ENCODE peak calls at places on chromosome 9, in seven cellular contexts. G is cardiac muscle cell, S is upper lobe of right lung, C is tibial nerve, W is right atrium auricular region, A is HCT116, O is prostate gland. H is an unnamed sample.

GRCh38 chr9:97938081-97938644 is at the start of gene HEMGN:
- DNase-seq in G (no peak), S (no peak), C (no peak), W (no peak), A (no peak), O (no peak), H (no peak)

GRCh38 chr9:130715270-130716077 is 21.9 kb downstream of the EXOSC2 start:
- DNase-seq in G (peak; percentile 21), S (no peak), C (no peak), W (no peak), A (no peak), O (no peak), H (peak; percentile 63)

GRCh38 chr9:115411516-115411915 is 293.6 kb upstream of the TNC start:
- DNase-seq in G (no peak), S (no peak), C (no peak), W (no peak), A (no peak), O (no peak), H (no peak)

GRCh38 chr9:306907-307306 is 92.2 kb downstream of the DOCK8 start:
- DNase-seq in G (no peak), S (no peak), C (peak; percentile 13), W (no peak), A (no peak), O (no peak), H (no peak)

GRCh38 chr9:137632432-137633161 is 13.8 kb downstream of the EHMT1 start:
- DNase-seq in G (no peak), S (no peak), C (no peak), W (no peak), A (no peak), O (no peak), H (no peak)

GRCh38 chr9:137299938-137300337 is 2.1 kb downstream of the NRARP start:
- DNase-seq in G (peak; percentile 53), S (no peak), C (no peak), W (no peak), A (no peak), O (no peak), H (no peak)

GRCh38 chr9:113164536-113165300 is 13.9 kb downstream of the SLC31A2 start:
- DNase-seq in G (no peak), S (no peak), C (peak; percentile 30), W (no peak), A (no peak), O (no peak), H (no peak)

GRCh38 chr9:87307810-87308209 is 189.9 kb upstream of the DAPK1 start:
- DNase-seq in G (no peak), S (no peak), C (no peak), W (no peak), A (no peak), O (no peak), H (no peak)

GRCh38 chr9:84241817-84242356 is 98.7 kb downstream of the SLC28A3 start:
- DNase-seq in G (no peak), S (no peak), C (no peak), W (no peak), A (no peak), O (no peak), H (no peak)

GRCh38 chr9:106864533-106865143 is 1.7 kb downstream of the ZNF462 start:
- DNase-seq in G (no peak), S (no peak), C (peak; percentile 19), W (no peak), A (no peak), O (no peak), H (peak; percentile 68)

GRCh38 chr9:25724424-25724823 is 46.2 kb upstream of the TUSC1 start:
- DNase-seq in G (no peak), S (no peak), C (no peak), W (no peak), A (no peak), O (no peak), H (peak; percentile 53)

GRCh38 chr9:127144670-127145458 is 22.4 kb upstream of the ANGPTL2 start:
- DNase-seq in G (peak; percentile 59), S (peak; percentile 42), C (no peak), W (peak; percentile 84), A (no peak), O (no peak), H (no peak)

GRCh38 chr9:127143920-127144465 is 21.6 kb upstream of the ANGPTL2 start:
- DNase-seq in G (no peak), S (no peak), C (no peak), W (no peak), A (no peak), O (no peak), H (no peak)

GRCh38 chr9:127149463-127150390 is 27.3 kb upstream of the ANGPTL2 start:
- DNase-seq in G (no peak), S (peak; percentile 43), C (no peak), W (no peak), A (no peak), O (no peak), H (no peak)

GRCh38 chr9:127149010-127149409 is 26.6 kb upstream of the ANGPTL2 start:
- DNase-seq in G (no peak), S (peak; percentile 38), C (no peak), W (no peak), A (no peak), O (no peak), H (no peak)

DNA sequence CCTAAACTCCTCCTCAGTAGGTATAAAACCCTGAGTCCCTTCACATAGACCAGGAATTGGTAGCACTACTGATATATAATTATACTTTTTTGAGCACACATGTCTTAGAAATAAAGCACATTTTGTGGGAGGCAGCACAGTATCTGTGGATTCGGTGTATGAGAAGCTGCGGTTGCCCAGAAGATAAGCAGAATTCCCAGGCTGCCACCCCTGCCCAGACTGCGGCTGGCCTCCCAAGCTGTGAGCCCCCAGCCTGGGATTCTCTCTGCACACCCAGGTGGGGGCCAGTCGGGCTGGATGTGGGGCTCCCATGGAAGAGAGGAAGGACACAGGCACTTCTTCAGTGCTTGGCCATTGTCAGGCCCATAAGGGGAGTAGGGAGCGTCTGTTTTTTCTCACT is 25.6 kb upstream of the ANGPTL2 start:
- DNase-seq in G (no peak), S (no peak), C (no peak), W (no peak), A (no peak), O (no peak), H (no peak)
- H3K27ac ChIP-seq in G (no peak overlapping the region), S (no peak overlapping the region), C (no peak overlapping the region), W (no peak overlapping the region), A (no peak overlapping the region), O (no peak overlapping the region), H (no peak overlapping the region)

GRCh38 chr9:133686642-133687575 is 50.7 kb downstream of the DBH start:
- DNase-seq in G (no peak), S (peak; percentile 78), C (no peak), W (no peak), A (no peak), O (no peak), H (no peak)
- H3K4me1 ChIP-seq in G (peaks cover 17% of the 10 kb centered on the region), S (peaks cover 21% of the 10 kb centered on the region), C (no peaks in the 10 kb centered on the region), W (peaks cover 24% of the 10 kb centered on the region), A (peaks cover 9% of the 10 kb centered on the region), O (no peaks in the 10 kb centered on the region), H (no peaks in the 10 kb centered on the region)

GRCh38 chr9:119761737-119762136 is 392.5 kb upstream of the BRINP1 start:
- DNase-seq in G (no peak), S (no peak), C (no peak), W (no peak), A (no peak), O (no peak), H (no peak)
- TF ChIP-seq CTCF in G (no peak), S (no peak), C (no peak), W (no peak), A (no peak), O (no peak), H (no peak)

DNA sequence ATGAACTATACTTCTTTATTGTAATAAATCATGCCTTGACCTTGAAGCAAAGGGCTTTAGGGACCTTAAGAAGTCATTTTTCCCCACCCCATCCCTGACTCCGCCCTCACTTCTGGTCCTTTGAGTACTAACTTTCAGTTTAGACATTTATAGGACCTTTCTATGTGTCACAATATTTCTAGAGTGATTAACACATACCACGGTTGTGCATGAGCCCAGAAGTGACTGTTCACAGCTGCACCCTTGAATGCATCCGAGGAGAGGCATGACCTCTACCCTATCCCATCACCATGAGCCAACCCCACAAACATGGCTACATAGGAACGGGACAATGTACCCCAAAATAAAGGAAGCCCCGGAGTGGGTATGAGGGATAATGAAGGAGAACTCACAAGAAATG is 160.3 kb downstream of the HSD17B3 start:
- DNase-seq in G (no peak), S (no peak), C (no peak), W (no peak), A (no peak), O (no peak), H (no peak)
- H3K27ac ChIP-seq in G (no peak overlapping the region), S (no peak overlapping the region), C (peak overlapping the region; percentile 44), W (no peak overlapping the region), A (no peak overlapping the region), O (no peak overlapping the region), H (no peak overlapping the region)

DNA sequence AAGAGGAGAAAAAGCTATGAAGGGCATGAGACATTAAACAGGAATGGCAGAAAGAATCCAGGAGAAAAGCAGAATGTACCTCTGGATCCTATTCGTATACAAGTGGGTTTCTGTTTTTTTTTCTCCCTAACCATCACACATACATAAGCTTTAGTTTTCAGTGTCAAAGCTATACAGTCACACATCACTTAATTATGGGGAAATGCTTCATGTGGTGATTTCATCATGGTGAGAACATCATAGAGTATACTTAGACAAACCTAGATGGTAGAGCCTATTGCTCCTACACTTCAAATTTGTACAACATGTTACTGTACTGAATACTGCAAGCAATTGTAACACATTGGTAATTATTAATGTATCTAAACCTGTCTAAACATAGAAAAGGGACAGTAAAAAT is 290.6 kb downstream of the AOPEP start:
- DNase-seq in G (no peak), S (no peak), C (no peak), W (no peak), A (no peak), O (no peak), H (peak; percentile 57)
- H3K4me1 ChIP-seq in G (peaks cover 9% of the 10 kb centered on the region), S (peaks cover 41% of the 10 kb centered on the region), C (no peaks in the 10 kb centered on the region), W (peaks cover 85% of the 10 kb centered on the region), A (peaks cover 22% of the 10 kb centered on the region), O (peaks cover 5% of the 10 kb centered on the region), H (peaks cover 36% of the 10 kb centered on the region)

GRCh38 chr9:127801955-127802575 is 617 bp upstream of the FPGS start:
- DNase-seq in G (peak; percentile 59), S (no peak), C (no peak), W (no peak), A (no peak), O (no peak), H (peak; percentile 39)
- TF ChIP-seq CTCF in G (no peak), S (no peak), C (no peak), W (no peak), A (no peak), O (peak; percentile 23), H (no peak)

GRCh38 chr9:126376903-126377342 is 50.3 kb downstream of the MVB12B start:
- DNase-seq in G (peak; percentile 21), S (no peak), C (no peak), W (no peak), A (no peak), O (no peak), H (no peak)
- H3K27ac ChIP-seq in G (peak overlapping the region; percentile 30), S (no peak overlapping the region), C (peak overlapping the region; percentile 88), W (no peak overlapping the region), A (no peak overlapping the region), O (no peak overlapping the region), H (no peak overlapping the region)